ENCODE peak calls at places on chromosomes 12 and 14, in four cellular contexts. M is HCT116, L is cardiac fibroblast, H is psoas muscle. W is an unnamed sample.
A peak's percentile ranks its signal among the peaks of the same experiment; 100 is the strongest.

GRCh38 chr12:76032043-76032981 is 736 bp upstream of the PHLDA1 start:
- DNase-seq in M (no peak), L (peak; percentile 77), H (peak; percentile 59), W (no peak)

GRCh38 chr12:69685810-69686209 is 13.3 kb downstream of the BEST3 start:
- DNase-seq in M (no peak), L (peak; percentile 81), H (no peak), W (no peak)

GRCh38 chr12:88578821-88579518 is 1.3 kb downstream of the KITLG start:
- DNase-seq in M (no peak), L (peak; percentile 47), H (peak; percentile 43), W (no peak)

GRCh38 chr12:123102781-123103503 is 47.9 kb downstream of the PITPNM2 start:
- DNase-seq in M (no peak), L (no peak), H (no peak), W (no peak)

GRCh38 chr12:12172106-12172511 is 94.7 kb downstream of the LRP6 start:
- DNase-seq in M (no peak), L (peak; percentile 40), H (no peak), W (no peak)

GRCh38 chr14:58752280-58752679 is 114.5 kb downstream of the DACT1 start:
- DNase-seq in M (no peak), L (no peak), H (no peak), W (no peak)

GRCh38 chr14:76985540-76986260 is 42.8 kb downstream of the IRF2BPL start:
- DNase-seq in M (no peak), L (no peak), H (no peak), W (no peak)

GRCh38 chr12:57454566-57455373 is at the start of gene INHBE:
- DNase-seq in M (no peak), L (peak; percentile 80), H (peak; percentile 80), W (no peak)

GRCh38 chr12:6996040-6996441 is 22.2 kb downstream of the LPCAT3 start:
- DNase-seq in M (peak; percentile 23), L (peak; percentile 59), H (peak; percentile 77), W (no peak)

GRCh38 chr14:67392728-67393314 is 19.1 kb downstream of the PLEK2 start:
- DNase-seq in M (no peak), L (no peak), H (no peak), W (no peak)

GRCh38 chr12:123990512-123990911 is 17.5 kb downstream of the ZNF664 start:
- DNase-seq in M (no peak), L (peak; percentile 84), H (no peak), W (no peak)

GRCh38 chr14:105213396-105213795 is 32.3 kb upstream of the NUDT14 start:
- DNase-seq in M (no peak), L (no peak), H (no peak), W (no peak)

GRCh38 chr12:94795053-94795452 is 144.7 kb upstream of the TMCC3 start:
- DNase-seq in M (no peak), L (no peak), H (no peak), W (no peak)

GRCh38 chr12:49554266-49554665 is 13.7 kb downstream of the MCRS1 start:
- DNase-seq in M (no peak), L (no peak), H (peak; percentile 21), W (no peak)

GRCh38 chr12:57145460-57146059 is 1.9 kb downstream of the LRP1-AS start:
- DNase-seq in M (no peak), L (no peak), H (no peak), W (no peak)

GRCh38 chr14:104708606-104709268 is 15.3 kb upstream of the ADSS1 start:
- DNase-seq in M (no peak), L (peak; percentile 62), H (peak; percentile 85), W (no peak)

GRCh38 chr14:67970923-67971322 is 151.3 kb downstream of the RAD51B start:
- DNase-seq in M (no peak), L (no peak), H (no peak), W (no peak)

GRCh38 chr14:51651388-51652167 is at the start of gene FRMD6:
- DNase-seq in M (peak; percentile 68), L (peak; percentile 90), H (peak; percentile 94), W (peak; percentile 78)

GRCh38 chr14:101600891-101601602 is 39.8 kb downstream of the DIO3 start:
- DNase-seq in M (no peak), L (no peak), H (no peak), W (peak; percentile 45)

GRCh38 chr14:89165810-89166209 is 251.2 kb downstream of the FOXN3 start:
- DNase-seq in M (no peak), L (no peak), H (no peak), W (no peak)

GRCh38 chr14:65336191-65336591 is 76.3 kb upstream of the FUT8 start:
- DNase-seq in M (no peak), L (peak; percentile 71), H (no peak), W (no peak)

GRCh38 chr14:78606111-78606510 is 435.9 kb downstream of the NRXN3 start:
- DNase-seq in M (no peak), L (peak; percentile 86), H (no peak), W (no peak)

GRCh38 chr12:77153706-77154105 is 88.3 kb upstream of the E2F7 start:
- DNase-seq in M (no peak), L (peak; percentile 27), H (no peak), W (no peak)

GRCh38 chr12:6465467-6466183 is 4.9 kb downstream of the VAMP1 start:
- DNase-seq in M (peak; percentile 54), L (peak; percentile 86), H (no peak), W (no peak)

GRCh38 chr12:105352049-105352448 is 21.6 kb downstream of the C12orf75 start:
- DNase-seq in M (no peak), L (no peak), H (no peak), W (no peak)

GRCh38 chr12:132881853-132882252 is 5.6 kb downstream of the CHFR start:
- DNase-seq in M (no peak), L (peak; percentile 28), H (no peak), W (no peak)

GRCh38 chr14:77094672-77095284 is 3.3 kb upstream of the CIPC start:
- DNase-seq in M (peak; percentile 83), L (peak; percentile 88), H (peak; percentile 86), W (peak; percentile 64)

GRCh38 chr12:75933136-75933535 is 98.4 kb downstream of the PHLDA1 start:
- DNase-seq in M (peak; percentile 75), L (peak; percentile 93), H (no peak), W (no peak)

GRCh38 chr14:50070840-50071548 is 45.4 kb downstream of the VCPKMT start:
- DNase-seq in M (no peak), L (no peak), H (no peak), W (no peak)

GRCh38 chr12:74780458-74781241 is 243.0 kb downstream of the ATXN7L3B start:
- DNase-seq in M (no peak), L (peak; percentile 58), H (no peak), W (no peak)

GRCh38 chr12:86600664-86601231 is 344.6 kb upstream of the MGAT4C start:
- DNase-seq in M (no peak), L (no peak), H (peak; percentile 38), W (peak; percentile 30)

GRCh38 chr12:86597431-86597830 is 341.2 kb upstream of the MGAT4C start:
- DNase-seq in M (no peak), L (no peak), H (no peak), W (no peak)

DNA sequence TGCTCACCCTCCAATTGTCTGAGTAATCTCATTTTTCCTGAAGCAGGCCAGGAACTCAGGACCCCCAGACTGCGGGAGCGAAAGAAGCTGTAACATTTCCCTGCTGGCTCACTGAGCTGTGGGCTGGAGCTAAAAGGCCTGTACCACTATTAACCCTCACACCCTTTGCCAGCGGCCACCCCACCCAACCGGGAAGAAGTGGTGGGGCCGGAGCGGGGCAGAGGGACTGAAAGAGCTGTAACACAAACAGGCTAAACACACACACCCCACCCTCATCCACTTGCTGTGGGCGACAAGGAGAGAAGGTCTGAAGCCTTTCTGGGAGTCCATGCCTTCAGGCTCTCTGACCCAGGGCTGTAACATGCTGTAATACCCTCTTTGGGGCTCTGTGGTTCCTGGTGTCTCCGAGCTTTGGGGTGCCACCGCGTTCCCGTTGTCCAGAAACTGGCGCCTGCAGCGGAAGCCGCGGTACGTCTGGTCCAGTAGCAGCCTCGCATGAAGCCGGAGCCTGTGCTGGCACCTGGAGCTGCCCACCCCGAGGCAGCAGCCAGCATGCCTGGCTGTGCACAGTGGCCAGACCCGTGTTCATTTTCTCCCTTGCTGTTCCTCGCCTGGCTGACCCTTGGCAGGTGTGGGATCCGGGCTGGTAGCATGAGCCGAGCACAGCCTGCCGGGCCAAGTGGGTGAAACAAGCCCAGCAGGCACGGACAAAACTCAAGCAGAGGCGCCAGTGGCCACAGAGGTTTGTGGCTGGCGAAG is 345.5 kb upstream of the MGAT4C start:
- DNase-seq in M (no peak), L (no peak), H (peak; percentile 34), W (no peak)
- TF ChIP-seq CTCF in M (no peak), L (no peak), H (no peak), W (no peak)

GRCh38 chr12:26112703-26113147 is 12.1 kb downstream of the BHLHE41 start:
- DNase-seq in M (no peak), L (no peak), H (no peak), W (no peak)

GRCh38 chr12:26114720-26115406 is 10.0 kb downstream of the BHLHE41 start:
- DNase-seq in M (no peak), L (no peak), H (no peak), W (no peak)

GRCh38 chr12:26112232-26112631 is 12.6 kb downstream of the BHLHE41 start:
- DNase-seq in M (no peak), L (no peak), H (no peak), W (no peak)

GRCh38 chr12:26113194-26113654 is 11.6 kb downstream of the BHLHE41 start:
- DNase-seq in M (no peak), L (no peak), H (no peak), W (no peak)

DNA sequence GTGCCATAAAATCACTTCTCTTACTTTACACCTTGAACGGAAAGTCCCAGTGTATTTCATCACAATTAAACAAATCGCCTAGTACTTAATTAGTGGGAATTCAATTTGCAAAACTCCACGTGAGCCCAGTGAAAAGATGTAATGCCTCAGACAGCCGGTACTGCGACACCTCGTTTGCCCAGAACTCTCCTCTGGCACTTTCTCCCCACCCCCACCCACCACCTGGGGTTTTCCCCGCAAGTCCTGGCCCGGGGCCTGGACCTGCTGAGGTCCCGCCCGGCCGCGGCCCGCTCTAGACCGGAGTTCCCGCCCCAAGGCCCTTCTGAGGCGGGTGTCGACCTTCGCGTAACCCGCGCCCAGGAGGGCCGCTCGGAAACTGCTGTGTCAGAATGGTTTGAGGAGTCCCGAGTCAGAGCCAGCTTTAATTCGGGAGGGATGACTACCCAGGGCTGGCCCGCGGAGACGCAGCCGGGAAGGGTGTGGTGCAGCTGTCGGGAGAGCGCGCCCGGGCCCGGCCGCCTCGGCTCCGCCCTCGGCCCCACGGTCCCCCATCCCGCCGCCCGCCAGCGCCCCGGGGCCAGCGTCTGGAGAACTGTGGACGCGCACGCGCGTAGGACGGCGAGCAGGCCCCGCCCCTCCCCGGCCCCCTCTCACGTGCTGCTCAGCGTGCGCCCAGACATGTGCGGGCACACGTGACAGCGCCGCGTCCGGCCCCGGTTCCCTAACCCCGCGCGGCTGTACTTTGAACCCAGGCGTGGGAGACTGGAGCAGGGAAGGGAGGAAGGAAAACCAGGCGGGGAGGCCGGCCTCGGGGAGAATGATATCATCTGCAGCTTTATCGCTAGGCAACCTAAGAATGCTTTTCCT is 10.8 kb downstream of the BHLHE41 start:
- DNase-seq in M (peak; percentile 78), L (peak; percentile 90), H (peak; percentile 98), W (peak; percentile 88)
- TF ChIP-seq CTCF in M (no peak), L (peak; percentile 39), H (peak; percentile 31), W (peak; percentile 22)

GRCh38 chr14:73640796-73641195 is 4.0 kb upstream of the DNAL1 start:
- DNase-seq in M (no peak), L (no peak), H (no peak), W (no peak)
- TF ChIP-seq CTCF in M (no peak), L (no peak), H (no peak), W (no peak)

DNA sequence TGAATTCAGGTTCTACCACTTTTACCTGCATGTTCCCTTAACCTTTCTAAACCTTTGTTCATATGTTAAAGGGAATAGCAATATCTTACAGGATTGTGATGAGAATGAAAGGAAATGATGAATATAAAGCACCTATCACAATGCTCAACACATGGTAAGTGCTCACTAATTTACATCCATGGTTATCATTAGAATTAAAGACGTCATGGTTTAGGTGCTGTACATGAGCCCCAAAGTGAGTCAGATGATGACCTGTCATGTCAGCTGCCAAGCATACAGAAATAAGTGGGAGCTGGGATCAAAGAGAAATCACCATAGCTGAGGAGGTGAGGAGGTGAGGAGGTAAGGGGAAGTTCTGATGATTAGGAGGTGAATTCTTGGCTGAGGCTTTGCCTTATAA is 135.9 kb upstream of the ATP2B1 start:
- DNase-seq in M (no peak), L (no peak), H (no peak), W (no peak)
- TF ChIP-seq CTCF in M (no peak), L (no peak), H (no peak), W (no peak)